ENCODE peak calls at places on chromosome X, in ten cellular contexts. One of them, this sample, is unnamed.

GRCh38 chrX:139930923-139931645 is 1.8 kb downstream of the ATP11C start:
- DNase-seq in stimulated activated CD4-positive, alpha-beta T cell treated with anti-CD3 and anti-CD28 coated beads, Interleukin-15, amount 100 ng/mL, for 1 hour: peak
- DNase-seq in stomach: no peak
- DNase-seq in EL: peak
- DNase-seq in mucosa of descending colon: peak
- DNase-seq in head of caudate nucleus: peak
- DNase-seq in Caco-2: peak
- DNase-seq in AG09319: no peak
- DNase-seq in fibroblast of mammary gland: no peak
- DNase-seq in OCI-M1: peak
- DNase-seq in this sample: no peak

GRCh38 chrX:40414335-40414734 is 166.4 kb upstream of the ATP6AP2 start:
- DNase-seq in stimulated activated CD4-positive, alpha-beta T cell treated with anti-CD3 and anti-CD28 coated beads, Interleukin-15, amount 100 ng/mL, for 1 hour: no peak
- DNase-seq in stomach: no peak
- DNase-seq in EL: no peak
- DNase-seq in mucosa of descending colon: no peak
- DNase-seq in head of caudate nucleus: no peak
- DNase-seq in Caco-2: no peak
- DNase-seq in AG09319: no peak
- DNase-seq in fibroblast of mammary gland: no peak
- DNase-seq in OCI-M1: no peak
- DNase-seq in this sample: no peak

GRCh38 chrX:115940888-115941332 is 229.6 kb upstream of the AGTR2 start:
- DNase-seq in stimulated activated CD4-positive, alpha-beta T cell treated with anti-CD3 and anti-CD28 coated beads, Interleukin-15, amount 100 ng/mL, for 1 hour: no peak
- DNase-seq in stomach: peak
- DNase-seq in EL: no peak
- DNase-seq in mucosa of descending colon: peak
- DNase-seq in head of caudate nucleus: peak
- DNase-seq in Caco-2: peak
- DNase-seq in AG09319: peak
- DNase-seq in fibroblast of mammary gland: peak
- DNase-seq in OCI-M1: no peak
- DNase-seq in this sample: peak

GRCh38 chrX:131544218-131544617 is 344 bp downstream of the OR13H1 start:
- DNase-seq in stimulated activated CD4-positive, alpha-beta T cell treated with anti-CD3 and anti-CD28 coated beads, Interleukin-15, amount 100 ng/mL, for 1 hour: no peak
- DNase-seq in stomach: no peak
- DNase-seq in EL: no peak
- DNase-seq in mucosa of descending colon: no peak
- DNase-seq in head of caudate nucleus: no peak
- DNase-seq in Caco-2: no peak
- DNase-seq in AG09319: no peak
- DNase-seq in fibroblast of mammary gland: no peak
- DNase-seq in OCI-M1: no peak
- DNase-seq in this sample: no peak

GRCh38 chrX:119684916-119685224 is 8.1 kb downstream of the SEPTIN6 start:
- DNase-seq in stimulated activated CD4-positive, alpha-beta T cell treated with anti-CD3 and anti-CD28 coated beads, Interleukin-15, amount 100 ng/mL, for 1 hour: no peak
- DNase-seq in stomach: no peak
- DNase-seq in EL: no peak
- DNase-seq in mucosa of descending colon: no peak
- DNase-seq in head of caudate nucleus: no peak
- DNase-seq in Caco-2: no peak
- DNase-seq in AG09319: no peak
- DNase-seq in fibroblast of mammary gland: no peak
- DNase-seq in OCI-M1: no peak
- DNase-seq in this sample: no peak

GRCh38 chrX:40573763-40574162 is 7.0 kb upstream of the ATP6AP2 start:
- DNase-seq in stimulated activated CD4-positive, alpha-beta T cell treated with anti-CD3 and anti-CD28 coated beads, Interleukin-15, amount 100 ng/mL, for 1 hour: no peak
- DNase-seq in stomach: no peak
- DNase-seq in EL: peak
- DNase-seq in mucosa of descending colon: no peak
- DNase-seq in head of caudate nucleus: no peak
- DNase-seq in Caco-2: peak
- DNase-seq in AG09319: no peak
- DNase-seq in fibroblast of mammary gland: peak
- DNase-seq in OCI-M1: peak
- DNase-seq in this sample: no peak

GRCh38 chrX:21972721-21973120 is 32.2 kb downstream of the SMS start:
- DNase-seq in stimulated activated CD4-positive, alpha-beta T cell treated with anti-CD3 and anti-CD28 coated beads, Interleukin-15, amount 100 ng/mL, for 1 hour: peak
- DNase-seq in stomach: no peak
- DNase-seq in EL: peak
- DNase-seq in mucosa of descending colon: no peak
- DNase-seq in head of caudate nucleus: no peak
- DNase-seq in Caco-2: no peak
- DNase-seq in AG09319: no peak
- DNase-seq in fibroblast of mammary gland: peak
- DNase-seq in OCI-M1: peak
- DNase-seq in this sample: no peak

GRCh38 chrX:22136711-22137110 is 104.6 kb downstream of the PHEX start:
- DNase-seq in stimulated activated CD4-positive, alpha-beta T cell treated with anti-CD3 and anti-CD28 coated beads, Interleukin-15, amount 100 ng/mL, for 1 hour: no peak
- DNase-seq in stomach: no peak
- DNase-seq in EL: no peak
- DNase-seq in mucosa of descending colon: no peak
- DNase-seq in head of caudate nucleus: no peak
- DNase-seq in Caco-2: no peak
- DNase-seq in AG09319: no peak
- DNase-seq in fibroblast of mammary gland: peak
- DNase-seq in OCI-M1: no peak
- DNase-seq in this sample: no peak

GRCh38 chrX:37420756-37421155 is 71.6 kb downstream of the PRRG1 start:
- DNase-seq in stimulated activated CD4-positive, alpha-beta T cell treated with anti-CD3 and anti-CD28 coated beads, Interleukin-15, amount 100 ng/mL, for 1 hour: no peak
- DNase-seq in stomach: no peak
- DNase-seq in EL: no peak
- DNase-seq in mucosa of descending colon: no peak
- DNase-seq in head of caudate nucleus: no peak
- DNase-seq in Caco-2: no peak
- DNase-seq in AG09319: no peak
- DNase-seq in fibroblast of mammary gland: no peak
- DNase-seq in OCI-M1: no peak
- DNase-seq in this sample: no peak

GRCh38 chrX:389021-389441 is 2.3 kb upstream of the PPP2R3B start:
- DNase-seq in stimulated activated CD4-positive, alpha-beta T cell treated with anti-CD3 and anti-CD28 coated beads, Interleukin-15, amount 100 ng/mL, for 1 hour: no peak
- DNase-seq in stomach: no peak
- DNase-seq in EL: no peak
- DNase-seq in mucosa of descending colon: no peak
- DNase-seq in head of caudate nucleus: peak
- DNase-seq in Caco-2: no peak
- DNase-seq in AG09319: no peak
- DNase-seq in fibroblast of mammary gland: no peak
- DNase-seq in OCI-M1: no peak
- DNase-seq in this sample: no peak

GRCh38 chrX:29662759-29663503 is 552.4 kb upstream of the MAGEB2 start:
- DNase-seq in stimulated activated CD4-positive, alpha-beta T cell treated with anti-CD3 and anti-CD28 coated beads, Interleukin-15, amount 100 ng/mL, for 1 hour: no peak
- DNase-seq in stomach: no peak
- DNase-seq in EL: peak
- DNase-seq in mucosa of descending colon: no peak
- DNase-seq in head of caudate nucleus: no peak
- DNase-seq in Caco-2: peak
- DNase-seq in AG09319: peak
- DNase-seq in fibroblast of mammary gland: peak
- DNase-seq in OCI-M1: peak
- DNase-seq in this sample: no peak

GRCh38 chrX:69137371-69137881 is 27.8 kb downstream of the PJA1 start:
- DNase-seq in stimulated activated CD4-positive, alpha-beta T cell treated with anti-CD3 and anti-CD28 coated beads, Interleukin-15, amount 100 ng/mL, for 1 hour: no peak
- DNase-seq in stomach: no peak
- DNase-seq in EL: peak
- DNase-seq in mucosa of descending colon: no peak
- DNase-seq in head of caudate nucleus: no peak
- DNase-seq in Caco-2: no peak
- DNase-seq in AG09319: peak
- DNase-seq in fibroblast of mammary gland: peak
- DNase-seq in OCI-M1: no peak
- DNase-seq in this sample: no peak

GRCh38 chrX:130079824-130080406 is 30.4 kb downstream of the ELF4 start:
- DNase-seq in stimulated activated CD4-positive, alpha-beta T cell treated with anti-CD3 and anti-CD28 coated beads, Interleukin-15, amount 100 ng/mL, for 1 hour: peak
- DNase-seq in stomach: peak
- DNase-seq in EL: peak
- DNase-seq in mucosa of descending colon: peak
- DNase-seq in head of caudate nucleus: peak
- DNase-seq in Caco-2: peak
- DNase-seq in AG09319: peak
- DNase-seq in fibroblast of mammary gland: peak
- DNase-seq in OCI-M1: peak
- DNase-seq in this sample: peak